ENCODE peak calls at places on chromosomes 2 and 18, in six cellular contexts. U is IMR-90, D is neuronal stem cell, N is H1, V is H9, Y is trophoblast cell. P is an unnamed sample.

GRCh38 chr2:31244101-31244500 is 10.1 kb downstream of the EHD3 start:
- DNase-seq in U (no peak), Y (no peak), N (no peak), V (peak; percentile 20), D (no peak), P (no peak)

GRCh38 chr18:59748628-59749360 is 51.6 kb upstream of the CCBE1 start:
- DNase-seq in Y (peak; percentile 77), N (no peak), D (no peak), V (no peak), U (peak; percentile 93), P (peak; percentile 73)

GRCh38 chr2:68831688-68832087 is 39.5 kb downstream of the BMP10 start:
- DNase-seq in Y (no peak), V (no peak), N (no peak), U (peak; percentile 83), D (no peak), P (peak; percentile 85)

GRCh38 chr2:149735237-149735958 is 147.8 kb upstream of the MMADHC start:
- DNase-seq in U (peak; percentile 85), V (no peak), Y (no peak), D (no peak), N (no peak), P (peak; percentile 35)

GRCh38 chr2:224217962-224218347 is 178.9 kb upstream of the SERPINE2 start:
- DNase-seq in U (peak; percentile 90), D (no peak), Y (peak; percentile 9), V (no peak), N (no peak), P (no peak)

GRCh38 chr2:44655401-44655864 is 286.1 kb upstream of the SIX3 start:
- DNase-seq in U (no peak), D (no peak), N (no peak), Y (peak; percentile 12), V (no peak), P (no peak)

GRCh38 chr2:240593703-240594451 is 7.3 kb downstream of the CAPN10 start:
- DNase-seq in V (no peak), N (no peak), Y (no peak), D (no peak), U (no peak), P (no peak)

GRCh38 chr2:157853211-157853610 is 22.9 kb downstream of the ACVR1 start:
- DNase-seq in N (no peak), U (no peak), D (no peak), Y (peak; percentile 8), V (no peak), P (no peak)

GRCh38 chr2:108182489-108182888 is 57.3 kb upstream of the SULT1C3 start:
- DNase-seq in U (no peak), D (no peak), N (peak; percentile 44), Y (peak; percentile 40), V (peak; percentile 70), P (peak; percentile 9)

GRCh38 chr2:197255550-197255949 is 55.0 kb downstream of the ANKRD44 start:
- DNase-seq in D (peak; percentile 33), N (no peak), Y (peak; percentile 32), U (peak; percentile 55), V (peak; percentile 54), P (peak; percentile 82)

GRCh38 chr2:180040146-180040925 is 33.2 kb upstream of the CWC22 start:
- DNase-seq in Y (no peak), V (no peak), U (peak; percentile 97), D (no peak), N (no peak), P (peak; percentile 56)

GRCh38 chr18:64019922-64020756 is 50.3 kb downstream of the SERPINB8 start:
- DNase-seq in Y (peak; percentile 3), D (no peak), U (no peak), N (no peak), V (no peak), P (no peak)

GRCh38 chr18:63850010-63850409 is 37.5 kb upstream of the SERPINB2 start:
- DNase-seq in D (peak; percentile 6), V (peak; percentile 43), U (peak; percentile 31), Y (peak; percentile 91), N (peak; percentile 9), P (peak; percentile 55)

GRCh38 chr2:120733238-120733942 is 2.3 kb upstream of the GLI2 start:
- DNase-seq in N (no peak), D (no peak), U (peak; percentile 33), V (no peak), Y (no peak), P (peak; percentile 34)

GRCh38 chr2:198374375-198375072 is 570.1 kb downstream of the PLCL1 start:
- DNase-seq in D (peak; percentile 62), Y (peak; percentile 52), N (peak; percentile 5), V (peak; percentile 43), U (peak; percentile 70), P (peak; percentile 40)

GRCh38 chr2:55148269-55148668 is 83.8 kb downstream of the CLHC1 start:
- DNase-seq in V (no peak), D (no peak), Y (peak; percentile 85), U (peak; percentile 74), N (no peak), P (peak; percentile 84)

GRCh38 chr18:5974696-5975095 is 79.4 kb upstream of the TMEM200C start:
- DNase-seq in D (no peak), V (no peak), N (no peak), U (no peak), Y (no peak), P (no peak)

GRCh38 chr18:5975111-5975622 is 79.8 kb upstream of the TMEM200C start:
- DNase-seq in U (peak; percentile 89), Y (no peak), V (no peak), D (no peak), N (no peak), P (peak; percentile 49)

GRCh38 chr18:5972298-5972697 is 77.0 kb upstream of the TMEM200C start:
- DNase-seq in N (no peak), V (no peak), Y (no peak), D (no peak), U (no peak), P (no peak)

GRCh38 chr18:5970032-5970431 is 74.7 kb upstream of the TMEM200C start:
- DNase-seq in D (no peak), U (no peak), N (no peak), V (no peak), Y (no peak), P (no peak)

DNA sequence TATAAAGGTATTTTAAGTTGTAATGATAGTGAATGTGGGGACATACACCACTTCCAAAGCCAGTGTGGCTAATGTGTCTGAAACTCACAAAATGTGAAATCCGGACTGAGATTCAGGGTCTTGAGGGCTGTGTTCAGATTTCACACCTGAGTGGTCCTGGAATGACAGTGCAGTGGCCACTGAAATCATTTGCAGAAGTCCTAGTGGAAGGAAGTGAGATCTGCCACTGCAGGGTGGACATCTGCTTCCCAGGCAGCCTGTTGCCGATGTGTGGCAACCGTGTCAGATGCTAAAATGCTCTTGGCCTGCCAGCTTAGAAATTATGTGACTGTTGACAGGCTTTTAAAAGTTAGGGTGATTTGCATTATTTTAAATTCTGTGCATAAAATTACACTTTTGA is 77.8 kb upstream of the TMEM200C start:
- DNase-seq in Y (no peak), V (no peak), D (no peak), N (no peak), U (no peak), P (no peak)
- H4K91ac ChIP-seq in Y (no peak overlapping the region), V (no peak overlapping the region), D (no peak overlapping the region), N (no peak overlapping the region), U (no peak overlapping the region), P (no peak overlapping the region)

GRCh38 chr2:235745597-235745996 is 251.8 kb downstream of the AGAP1 start:
- DNase-seq in N (no peak), Y (peak; percentile 72), U (peak; percentile 48), V (no peak), D (no peak), P (no peak)
- H4K91ac ChIP-seq in N (no peak overlapping the region), Y (no peak overlapping the region), U (no peak overlapping the region), V (no peak overlapping the region), D (no peak overlapping the region), P (no peak overlapping the region)

GRCh38 chr2:105800953-105801635 is 56.4 kb downstream of the NCK2 start:
- DNase-seq in V (no peak), N (no peak), Y (no peak), U (no peak), D (no peak), P (no peak)
- H4K91ac ChIP-seq in V (no peak overlapping the region), N (no peak overlapping the region), Y (no peak overlapping the region), U (no peak overlapping the region), D (no peak overlapping the region), P (peak overlapping the region; percentile 46)

DNA sequence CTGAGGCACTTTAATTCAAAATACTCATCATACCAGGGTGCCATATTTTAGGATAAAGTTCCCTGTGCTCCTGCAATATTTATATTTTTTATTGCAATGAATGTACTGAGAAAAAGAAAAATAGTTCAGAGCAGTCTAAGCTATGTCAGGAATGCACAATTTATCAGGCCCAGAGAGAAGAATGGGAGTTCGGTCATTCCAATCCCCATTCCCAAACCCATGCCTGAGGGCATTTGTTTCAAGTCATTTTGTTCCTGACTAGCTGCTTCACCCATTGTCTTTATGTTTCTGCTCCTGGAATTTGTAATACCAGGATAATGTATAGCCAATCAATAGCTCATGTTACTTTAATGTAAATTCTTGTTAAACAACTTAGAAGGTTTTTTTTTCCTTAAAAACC is 24.4 kb upstream of the FTCDNL1 start:
- DNase-seq in V (no peak), D (no peak), N (no peak), Y (peak; percentile 78), U (no peak), P (no peak)
- H4K91ac ChIP-seq in V (no peak overlapping the region), D (no peak overlapping the region), N (no peak overlapping the region), Y (no peak overlapping the region), U (no peak overlapping the region), P (no peak overlapping the region)